ENCODE peak calls at places on chromosome 1, in seven cellular contexts. S is stimulated activated CD4-positive, alpha-beta T cell treated with anti-CD3 and anti-CD28 coated beads, Interleukin-12 subunit alpha, Interleukin-12 subunit beta, amount 100 ng/mL, for 24 hours; W is dorsolateral prefrontal cortex; E is activated CD8-positive, alpha-beta memory T cell treated with anti-CD3 and anti-CD28 coated beads for 4 hours; D is activated T-cell treated with anti-CD3 and anti-CD28 coated beads, Interleukin-2, amount 50 U/mL, for 48 hours; R is transverse colon; V is OCI-LY7. C is an unnamed sample.

GRCh38 chr1:74673351-74674111 is at the start of gene ERICH3:
- DNase-seq in S (no peak), W (peak), E (no peak), D (no peak), R (no peak), V (no peak), C (peak)

GRCh38 chr1:20472860-20473711 is 12.9 kb downstream of the CAMK2N1 start:
- DNase-seq in S (no peak), W (peak), E (no peak), D (peak), R (peak), V (peak), C (peak)

GRCh38 chr1:28580706-28581530 is 11.1 kb upstream of the RAB42 start:
- DNase-seq in S (no peak), W (peak), E (peak), D (peak), R (peak), V (peak), C (peak)

GRCh38 chr1:243246916-243247315 is 8.2 kb downstream of the CEP170 start:
- DNase-seq in S (no peak), W (no peak), E (no peak), D (no peak), R (no peak), V (peak), C (peak)

GRCh38 chr1:231550448-231550781 is 21.9 kb downstream of the TSNAX start:
- DNase-seq in S (no peak), W (no peak), E (no peak), D (no peak), R (no peak), V (peak), C (no peak)

GRCh38 chr1:37794372-37795339 is 1.0 kb downstream of the MANEAL start:
- DNase-seq in S (no peak), W (peak), E (no peak), D (no peak), R (no peak), V (no peak), C (no peak)

GRCh38 chr1:116755681-116756080 is 1.5 kb downstream of the CD2 start:
- DNase-seq in S (no peak), W (no peak), E (no peak), D (peak), R (no peak), V (no peak), C (no peak)

GRCh38 chr1:109136766-109137165 is 22.9 kb downstream of the ELAPOR1 start:
- DNase-seq in S (no peak), W (no peak), E (no peak), D (no peak), R (peak), V (no peak), C (no peak)

GRCh38 chr1:245939756-245940345 is 567.2 kb downstream of the SMYD3 start:
- DNase-seq in S (no peak), W (no peak), E (no peak), D (no peak), R (no peak), V (no peak), C (no peak)

GRCh38 chr1:114040273-114041043 is 61.2 kb downstream of the OLFML3 start:
- DNase-seq in S (no peak), W (no peak), E (no peak), D (peak), R (no peak), V (no peak), C (peak)

GRCh38 chr1:22822371-22822770 is 111.7 kb downstream of the EPHB2 start:
- DNase-seq in S (no peak), W (no peak), E (no peak), D (no peak), R (no peak), V (no peak), C (no peak)

GRCh38 chr1:220156620-220157146 is 62.8 kb downstream of the IARS2 start:
- DNase-seq in S (no peak), W (no peak), E (no peak), D (no peak), R (no peak), V (no peak), C (no peak)

GRCh38 chr1:212984522-212985291 is 31.0 kb downstream of the ANGEL2 start:
- DNase-seq in S (no peak), W (no peak), E (no peak), D (no peak), R (no peak), V (no peak), C (no peak)

GRCh38 chr1:30845237-30845636 is 63.3 kb downstream of the SDC3 start:
- DNase-seq in S (no peak), W (no peak), E (no peak), D (no peak), R (no peak), V (no peak), C (no peak)

GRCh38 chr1:114745351-114745750 is 12.4 kb downstream of the CSDE1 start:
- DNase-seq in S (no peak), W (no peak), E (no peak), D (no peak), R (no peak), V (no peak), C (no peak)

GRCh38 chr1:40898434-40898900 is 36.3 kb upstream of the CITED4 start:
- DNase-seq in S (no peak), W (no peak), E (no peak), D (no peak), R (no peak), V (no peak), C (no peak)

GRCh38 chr1:154157520-154158306 is 2.8 kb upstream of the NUP210L start:
- DNase-seq in S (peak), W (no peak), E (peak), D (peak), R (no peak), V (peak), C (peak)

GRCh38 chr1:244782056-244782455 is 53.4 kb upstream of the COX20 start:
- DNase-seq in S (no peak), W (no peak), E (no peak), D (no peak), R (no peak), V (no peak), C (peak)

GRCh38 chr1:156230102-156230501 is 11.9 kb upstream of the BGLAP start:
- DNase-seq in S (no peak), W (no peak), E (no peak), D (no peak), R (no peak), V (no peak), C (no peak)

GRCh38 chr1:8381618-8382017 is 63.7 kb downstream of the SLC45A1 start:
- DNase-seq in S (no peak), W (no peak), E (no peak), D (no peak), R (no peak), V (no peak), C (no peak)

GRCh38 chr1:110035236-110035752 is 870 bp downstream of the STRIP1 start:
- DNase-seq in S (no peak), W (no peak), E (no peak), D (no peak), R (no peak), V (no peak), C (peak)

GRCh38 chr1:224851210-224851849 is 78.1 kb upstream of the DNAH14 start:
- DNase-seq in S (peak), W (peak), E (peak), D (peak), R (peak), V (peak), C (peak)

GRCh38 chr1:51237714-51238403 is 1.8 kb downstream of the RNF11 start:
- DNase-seq in S (no peak), W (no peak), E (no peak), D (no peak), R (no peak), V (no peak), C (peak)

GRCh38 chr1:94237291-94238226 is at the start of gene ARHGAP29:
- DNase-seq in S (no peak), W (peak), E (peak), D (peak), R (peak), V (peak), C (peak)

GRCh38 chr1:27525296-27526271 is 35.6 kb upstream of the WASF2 start:
- DNase-seq in S (peak), W (no peak), E (no peak), D (peak), R (peak), V (peak), C (peak)

GRCh38 chr1:52551476-52552235 is 1.2 kb downstream of the TUT4 start:
- DNase-seq in S (no peak), W (no peak), E (no peak), D (peak), R (peak), V (peak), C (peak)

GRCh38 chr1:175511496-175511895 is 231.9 kb downstream of the TNR start:
- DNase-seq in S (no peak), W (no peak), E (no peak), D (no peak), R (no peak), V (no peak), C (no peak)

GRCh38 chr1:41274827-41275519 is 32.9 kb upstream of the SCMH1 start:
- DNase-seq in S (no peak), W (no peak), E (no peak), D (no peak), R (no peak), V (no peak), C (peak)

GRCh38 chr1:58814251-58815068 is 30.6 kb upstream of the JUN start:
- DNase-seq in S (no peak), W (no peak), E (no peak), D (no peak), R (peak), V (no peak), C (no peak)

GRCh38 chr1:225917536-225917935 is 6.5 kb downstream of the PYCR2 start:
- DNase-seq in S (no peak), W (no peak), E (no peak), D (no peak), R (no peak), V (no peak), C (no peak)

GRCh38 chr1:26097696-26098095 is 13.9 kb upstream of the PDIK1L start:
- DNase-seq in S (no peak), W (no peak), E (no peak), D (no peak), R (no peak), V (no peak), C (peak)

GRCh38 chr1:25065246-25066238 is 135.5 kb upstream of the RUNX3 start:
- DNase-seq in S (no peak), W (peak), E (peak), D (peak), R (no peak), V (no peak), C (peak)

GRCh38 chr1:53959664-53960250 is 13.6 kb downstream of the LRRC42 start:
- DNase-seq in S (no peak), W (no peak), E (no peak), D (no peak), R (no peak), V (peak), C (no peak)

GRCh38 chr1:59285691-59286090 is 11.2 kb upstream of the FGGY start:
- DNase-seq in S (no peak), W (no peak), E (no peak), D (no peak), R (no peak), V (no peak), C (peak)

GRCh38 chr1:200674838-200675587 is 5.3 kb upstream of the DDX59 start:
- DNase-seq in S (no peak), W (no peak), E (no peak), D (no peak), R (no peak), V (no peak), C (no peak)

GRCh38 chr1:26169201-26169600 is 438 bp upstream of the C1orf232 start:
- DNase-seq in S (no peak), W (no peak), E (no peak), D (no peak), R (no peak), V (no peak), C (no peak)

C was measured in foreskin fibroblast.